ENCODE peak calls at places on chromosomes 12 and 14, in seven cellular contexts. C is H9, B is SK-N-SH, O is endothelial cell of umbilical vein, V is GM23338, G is fibroblast of lung, W is GM23248. R is an unnamed sample.

GRCh38 chr12:25992026-25992782 is 33.7 kb downstream of the RASSF8 start:
- DNase-seq in O (no peak), W (no peak), V (no peak), C (no peak), G (no peak), B (no peak), R (no peak)

GRCh38 chr14:104724407-104724980 is 465 bp downstream of the ADSS1 start:
- DNase-seq in W (peak; percentile 43), C (no peak), G (no peak), B (peak; percentile 84), V (peak; percentile 40), O (peak; percentile 28), R (no peak)

GRCh38 chr14:92455231-92455630 is 58.4 kb upstream of the RIN3 start:
- DNase-seq in O (no peak), B (no peak), G (no peak), W (no peak), C (no peak), V (no peak), R (no peak)

GRCh38 chr12:30874455-30875313 is 51.9 kb upstream of the TSPAN11 start:
- DNase-seq in G (no peak), O (no peak), W (no peak), C (peak; percentile 36), B (peak; percentile 39), V (no peak), R (no peak)

GRCh38 chr14:31435276-31435675 is 14.9 kb upstream of the HEATR5A start:
- DNase-seq in W (peak; percentile 86), V (no peak), G (peak; percentile 50), C (no peak), O (no peak), B (no peak), R (no peak)

GRCh38 chr14:61406670-61407069 is 85.3 kb downstream of the PRKCH start:
- DNase-seq in O (peak; percentile 25), B (no peak), G (no peak), W (no peak), V (no peak), C (no peak), R (no peak)

GRCh38 chr12:16329594-16329993 is 17.9 kb upstream of the MGST1 start:
- DNase-seq in O (no peak), V (no peak), G (no peak), C (no peak), W (no peak), B (no peak), R (no peak)

GRCh38 chr12:29991924-29992323 is 208.2 kb upstream of the TMTC1 start:
- DNase-seq in G (no peak), O (no peak), W (no peak), C (no peak), B (no peak), V (no peak), R (no peak)

GRCh38 chr14:101018561-101019290 is 115.2 kb upstream of the RTL1 start:
- DNase-seq in B (no peak), O (no peak), W (no peak), C (peak; percentile 10), V (no peak), G (no peak), R (no peak)

GRCh38 chr12:66240106-66240820 is 51.2 kb downstream of the IRAK3 start:
- DNase-seq in O (no peak), V (no peak), B (no peak), G (no peak), W (no peak), C (no peak), R (no peak)

GRCh38 chr12:124581792-124582424 is 14.5 kb upstream of the NCOR2 start:
- DNase-seq in O (no peak), B (no peak), G (no peak), C (no peak), V (no peak), W (no peak), R (no peak)
- H2AFZ ChIP-seq in O (peak overlapping the region; percentile 80), B (no peak overlapping the region), G (no peak overlapping the region), C (no peak overlapping the region), V (no peak overlapping the region), W (no peak overlapping the region), R (no peak overlapping the region)

DNA sequence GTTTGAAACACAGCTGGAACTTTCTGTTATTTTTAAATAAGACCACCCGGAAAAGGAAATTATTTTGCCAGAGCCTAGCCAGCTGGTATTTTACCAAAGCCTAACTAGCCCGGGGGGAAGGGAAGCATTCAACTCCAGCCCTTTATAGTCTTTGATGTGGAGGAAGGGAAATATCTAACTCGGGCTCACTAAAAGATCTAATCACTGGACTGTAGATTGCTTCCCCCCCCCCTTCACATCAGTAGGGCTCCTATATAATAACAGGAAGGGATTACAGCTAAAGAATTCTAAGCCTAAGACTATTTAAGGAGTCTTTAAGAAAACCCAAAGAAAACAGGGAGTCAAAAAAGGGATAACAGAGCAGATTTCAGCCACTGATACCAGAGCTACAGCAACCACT is 431.1 kb downstream of the KCNH5 start:
- DNase-seq in W (no peak), O (no peak), C (no peak), V (no peak), G (no peak), B (no peak), R (no peak)
- H2AFZ ChIP-seq in W (no peak overlapping the region), O (no peak overlapping the region), C (no peak overlapping the region), V (peak overlapping the region; percentile 64), G (no peak overlapping the region), B (no peak overlapping the region), R (peak overlapping the region; percentile 17)

GRCh38 chr12:70806827-70807226 is 113.7 kb downstream of the PTPRR start:
- DNase-seq in O (no peak), V (no peak), W (no peak), B (no peak), G (no peak), C (no peak), R (no peak)
- H2AFZ ChIP-seq in O (no peak overlapping the region), V (no peak overlapping the region), W (no peak overlapping the region), B (no peak overlapping the region), G (no peak overlapping the region), C (no peak overlapping the region), R (no peak overlapping the region)

GRCh38 chr14:102821252-102821651 is 44.0 kb downstream of the TRAF3 start:
- DNase-seq in B (no peak), C (no peak), V (no peak), W (no peak), O (no peak), G (no peak), R (no peak)

GRCh38 chr14:102817318-102817717 is 40.1 kb downstream of the TRAF3 start:
- DNase-seq in W (no peak), C (no peak), G (no peak), O (no peak), B (no peak), V (no peak), R (no peak)

GRCh38 chr14:102817942-102818940 is 41.0 kb downstream of the TRAF3 start:
- DNase-seq in B (no peak), G (peak; percentile 23), O (no peak), V (no peak), C (no peak), W (peak; percentile 30), R (no peak)

GRCh38 chr14:102819790-102820330 is 42.6 kb downstream of the TRAF3 start:
- DNase-seq in G (no peak), C (no peak), O (no peak), B (no peak), W (peak; percentile 29), V (no peak), R (no peak)

DNA sequence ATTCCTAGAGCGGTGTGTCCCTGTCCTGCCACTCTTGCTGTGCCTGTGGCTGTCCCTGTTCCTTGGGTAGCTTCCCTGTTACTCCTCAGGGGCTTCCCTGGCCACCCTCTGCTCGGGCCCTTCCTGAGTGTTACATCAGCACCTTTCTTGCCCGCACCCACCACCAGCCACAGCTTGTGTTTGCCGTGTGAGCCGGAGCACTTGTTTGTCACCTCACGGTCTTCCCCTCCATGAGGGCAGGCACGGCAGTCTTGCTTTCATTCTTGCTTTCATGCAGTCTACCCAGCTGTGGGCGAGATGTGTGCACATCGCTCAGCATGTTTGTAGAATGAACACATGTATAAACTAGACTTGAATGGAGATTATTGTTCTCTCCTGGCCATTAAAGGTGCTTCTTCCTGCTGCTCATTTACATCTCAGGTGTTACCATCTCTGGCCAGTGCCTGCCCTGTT is 42.0 kb downstream of the TRAF3 start:
- DNase-seq in C (no peak), B (no peak), W (no peak), V (no peak), O (no peak), G (no peak), R (no peak)
- H2AFZ ChIP-seq in C (no peak overlapping the region), B (no peak overlapping the region), W (no peak overlapping the region), V (peak overlapping the region; percentile 63), O (no peak overlapping the region), G (no peak overlapping the region), R (no peak overlapping the region)

R was measured in H1.